ENCODE peak calls at places on chromosome 14, in seven cellular contexts. F is upper lobe of left lung, X is SK-N-SH, R is spleen, W is stomach, B is HepG2, L is GM23338. K is an unnamed sample.

GRCh38 chr14:75147423-75148071 is 20.7 kb upstream of the NEK9 start:
- DNase-seq in F (no peak), X (no peak), R (peak), W (peak), B (peak), L (peak), K (no peak)

GRCh38 chr14:42869681-42870080 is 1263.0 kb downstream of the LRFN5 start:
- DNase-seq in F (no peak), X (no peak), R (no peak), W (no peak), B (no peak), L (no peak), K (no peak)

GRCh38 chr14:81062816-81063215 is 107.4 kb downstream of the TSHR start:
- DNase-seq in F (no peak), X (peak), R (no peak), W (no peak), B (peak), L (peak), K (no peak)

GRCh38 chr14:66139432-66139831 is 346.7 kb upstream of the CCDC196 start:
- DNase-seq in F (no peak), X (no peak), R (no peak), W (no peak), B (no peak), L (no peak), K (no peak)

GRCh38 chr14:74763803-74764531 is 851 bp downstream of the YLPM1 start:
- DNase-seq in F (no peak), X (peak), R (no peak), W (no peak), B (no peak), L (peak), K (no peak)

GRCh38 chr14:35534884-35535793 is 1.2 kb downstream of the INSM2 start:
- DNase-seq in F (peak), X (peak), R (peak), W (peak), B (peak), L (peak), K (no peak)

GRCh38 chr14:58099682-58100081 is 52.3 kb downstream of the ARMH4 start:
- DNase-seq in F (no peak), X (no peak), R (no peak), W (no peak), B (no peak), L (no peak), K (no peak)

GRCh38 chr14:91888641-91889476 is 21.5 kb upstream of the TC2N start:
- DNase-seq in F (peak), X (no peak), R (no peak), W (no peak), B (no peak), L (no peak), K (no peak)

GRCh38 chr14:101198398-101199027 is 295.0 kb upstream of the RTL1 start:
- DNase-seq in F (peak), X (peak), R (peak), W (peak), B (no peak), L (no peak), K (no peak)

GRCh38 chr14:68397371-68397779 is 395.5 kb downstream of the ZFP36L1 start:
- DNase-seq in F (no peak), X (no peak), R (peak), W (no peak), B (peak), L (no peak), K (no peak)
- H3K27ac ChIP-seq in F (peak), X (peak), R (peak), W (peak), B (no peak), L (no peak), K (peak)

GRCh38 chr14:71753126-71753830 is 179.0 kb upstream of the RGS6 start:
- DNase-seq in F (peak), X (peak), R (peak), W (peak), B (peak), L (peak), K (peak)
- TF ChIP-seq POLR2AphosphoS5 in F (no peak), X (no peak), R (peak), W (no peak), B (no peak), L (no peak), K (no peak)

DNA sequence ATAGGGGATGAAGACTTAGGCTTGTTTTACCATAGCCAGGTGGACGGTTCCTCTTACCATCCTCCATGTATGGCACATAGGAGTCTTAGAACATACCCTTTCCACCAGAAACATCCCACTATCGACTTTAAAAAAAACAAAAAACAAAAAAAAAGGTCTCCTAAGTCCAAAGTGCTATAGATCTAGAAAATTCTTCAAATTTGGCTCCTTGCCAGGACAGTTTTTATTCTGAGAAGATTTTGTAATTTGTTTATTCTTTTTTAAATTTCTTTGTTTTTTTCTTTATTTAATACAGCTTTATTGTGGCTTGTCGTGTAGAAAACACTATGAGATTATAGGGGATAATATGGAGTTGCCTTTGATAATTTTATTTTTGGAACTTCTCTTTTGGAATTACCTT is 197.7 kb downstream of the NUBPL start:
- DNase-seq in F (no peak), X (no peak), R (no peak), W (no peak), B (no peak), L (no peak), K (no peak)
- H3K27ac ChIP-seq in F (no peak), X (no peak), R (no peak), W (no peak), B (no peak), L (no peak), K (no peak)

DNA sequence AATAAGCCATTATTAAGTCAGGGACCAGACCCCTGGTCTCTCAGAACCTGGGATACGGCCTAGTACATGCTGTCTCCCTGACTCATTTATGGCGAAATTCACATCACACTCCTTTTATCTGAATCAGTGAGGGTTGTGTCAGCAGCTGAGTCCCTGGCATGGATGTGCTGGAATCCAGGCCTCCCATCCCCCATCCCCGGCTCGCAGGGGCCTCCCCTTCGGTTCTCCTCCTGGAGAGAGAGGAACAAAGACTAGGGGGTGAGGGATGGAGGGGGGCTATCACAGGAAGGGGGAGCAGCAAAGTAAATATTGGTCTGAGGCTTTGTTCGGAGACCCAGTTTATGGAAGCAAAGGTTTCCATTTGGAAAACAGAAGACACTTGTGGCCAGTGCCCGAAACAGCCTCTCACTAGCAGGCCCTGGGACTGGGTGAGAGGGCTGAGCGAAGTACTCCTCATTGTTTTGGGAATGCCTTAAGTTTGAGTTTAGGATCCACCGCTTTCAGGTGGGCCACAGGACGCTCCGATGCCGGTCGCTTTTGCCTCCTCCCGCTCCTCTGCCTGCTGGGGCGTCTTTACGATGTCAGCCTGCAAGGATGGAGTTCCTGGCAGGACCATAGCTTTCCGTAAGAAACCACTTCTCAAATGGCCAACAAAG is 145.0 kb downstream of the PRKCH start:
- DNase-seq in F (peak), X (no peak), R (no peak), W (no peak), B (peak), L (peak), K (no peak)
- TF ChIP-seq POLR2AphosphoS5 in F (peak), X (no peak), R (no peak), W (peak), B (no peak), L (no peak), K (no peak)

GRCh38 chr14:59251811-59252771 is 63.6 kb downstream of the DAAM1 start:
- DNase-seq in F (no peak), X (no peak), R (no peak), W (no peak), B (no peak), L (peak), K (no peak)
- H3K27ac ChIP-seq in F (no peak), X (peak), R (no peak), W (no peak), B (no peak), L (no peak), K (no peak)

GRCh38 chr14:96192975-96193805 is 11.4 kb upstream of the BDKRB2 start:
- DNase-seq in F (peak), X (no peak), R (no peak), W (no peak), B (no peak), L (no peak), K (no peak)
- TF ChIP-seq POLR2AphosphoS5 in F (no peak), X (no peak), R (no peak), W (no peak), B (no peak), L (no peak), K (no peak)

GRCh38 chr14:103310576-103311095 is 23.4 kb upstream of the EIF5 start:
- DNase-seq in F (peak), X (no peak), R (peak), W (no peak), B (no peak), L (no peak), K (no peak)

GRCh38 chr14:103313704-103314103 is 20.3 kb upstream of the EIF5 start:
- DNase-seq in F (no peak), X (no peak), R (peak), W (no peak), B (no peak), L (no peak), K (no peak)

GRCh38 chr14:103311171-103311997 is 22.7 kb upstream of the EIF5 start:
- DNase-seq in F (peak), X (no peak), R (peak), W (no peak), B (no peak), L (no peak), K (no peak)

GRCh38 chr14:103314496-103315277 is 19.4 kb upstream of the EIF5 start:
- DNase-seq in F (no peak), X (no peak), R (peak), W (peak), B (peak), L (no peak), K (no peak)

GRCh38 chr14:103312006-103312635 is 21.9 kb upstream of the EIF5 start:
- DNase-seq in F (peak), X (no peak), R (peak), W (no peak), B (no peak), L (no peak), K (no peak)
- H3K27ac ChIP-seq in F (no peak), X (no peak), R (no peak), W (no peak), B (no peak), L (no peak), K (no peak)

GRCh38 chr14:93732524-93732923 is 55.8 kb downstream of the PRIMA1 start:
- DNase-seq in F (peak), X (no peak), R (peak), W (no peak), B (no peak), L (no peak), K (no peak)

GRCh38 chr14:93728651-93729016 is 59.7 kb downstream of the PRIMA1 start:
- DNase-seq in F (peak), X (no peak), R (peak), W (no peak), B (no peak), L (no peak), K (no peak)

GRCh38 chr14:93727917-93728650 is 60.2 kb downstream of the PRIMA1 start:
- DNase-seq in F (peak), X (no peak), R (no peak), W (no peak), B (no peak), L (no peak), K (no peak)

GRCh38 chr14:93731753-93732152 is 56.5 kb downstream of the PRIMA1 start:
- DNase-seq in F (no peak), X (no peak), R (no peak), W (no peak), B (no peak), L (no peak), K (no peak)

GRCh38 chr14:93729993-93730392 is 58.3 kb downstream of the PRIMA1 start:
- DNase-seq in F (no peak), X (no peak), R (peak), W (no peak), B (no peak), L (no peak), K (no peak)
- TF ChIP-seq POLR2AphosphoS5 in F (no peak), X (no peak), R (no peak), W (no peak), B (no peak), L (no peak), K (no peak)

K was measured in SK-N-MC.